ENCODE peak calls at places on chromosomes 1 and 21, in four cellular contexts. N is heart right ventricle, G is H1, Q is colonic mucosa. Y is an unnamed sample.

GRCh38 chr1:34985063-34985770 is at the start of gene TMEM35B:
- DNase-seq in N (peak; percentile 79), G (peak; percentile 81), Q (peak; percentile 78), Y (peak; percentile 57)

GRCh38 chr21:16913010-16913409 is 599.8 kb upstream of the CXADR start:
- DNase-seq in N (no peak), G (no peak), Q (no peak), Y (no peak)

GRCh38 chr1:94863919-94864318 is 43.8 kb downstream of the SLC44A3 start:
- DNase-seq in N (peak; percentile 39), G (no peak), Q (peak; percentile 29), Y (peak; percentile 63)

GRCh38 chr1:117327008-117327407 is 40.2 kb upstream of the MAN1A2 start:
- DNase-seq in N (no peak), G (no peak), Q (no peak), Y (no peak)

GRCh38 chr1:983736-984475 is 2.0 kb upstream of the PERM1 start:
- DNase-seq in N (peak; percentile 48), G (peak; percentile 92), Q (peak; percentile 52), Y (peak; percentile 58)

GRCh38 chr1:204287466-204287881 is 72.3 kb downstream of the PLEKHA6 start:
- DNase-seq in N (no peak), G (no peak), Q (no peak), Y (no peak)

GRCh38 chr1:110130989-110131388 is 18.7 kb downstream of the UBL4B start:
- DNase-seq in N (no peak), G (no peak), Q (no peak), Y (no peak)

GRCh38 chr1:160916666-160917065 is 31.7 kb upstream of the ITLN1 start:
- DNase-seq in N (no peak), G (no peak), Q (no peak), Y (no peak)

GRCh38 chr1:125087691-125088090 is 3902.9 kb downstream of the SRGAP2C start:
- DNase-seq in N (no peak), G (no peak), Q (no peak), Y (no peak)

GRCh38 chr21:33059319-33059894 is 10.5 kb upstream of the OLIG1 start:
- DNase-seq in N (no peak), G (no peak), Q (no peak), Y (no peak)

GRCh38 chr1:42379794-42380616 is 587 bp upstream of the RIMKLA start:
- DNase-seq in N (no peak), G (peak; percentile 83), Q (no peak), Y (no peak)

GRCh38 chr1:87093286-87093685 is 178.9 kb downstream of the HS2ST1 start:
- DNase-seq in N (no peak), G (no peak), Q (no peak), Y (no peak)

GRCh38 chr1:6251233-6251632 is 7.3 kb downstream of the HES3 start:
- DNase-seq in N (no peak), G (peak; percentile 43), Q (no peak), Y (no peak)

GRCh38 chr1:159000627-159001026 is 9.1 kb upstream of the IFI16 start:
- DNase-seq in N (peak; percentile 90), G (no peak), Q (peak; percentile 75), Y (peak; percentile 91)

GRCh38 chr1:78830321-78830720 is 176.2 kb downstream of the ADGRL4 start:
- DNase-seq in N (no peak), G (no peak), Q (no peak), Y (no peak)

GRCh38 chr1:67732750-67733151 is 47.8 kb downstream of the GADD45A start:
- DNase-seq in N (peak; percentile 62), G (peak; percentile 35), Q (no peak), Y (no peak)

GRCh38 chr1:228276361-228276831 is 68.6 kb downstream of the OBSCN start:
- DNase-seq in N (no peak), G (no peak), Q (no peak), Y (no peak)

GRCh38 chr1:3369437-3370076 is 84.9 kb upstream of the ARHGEF16 start:
- DNase-seq in N (peak; percentile 57), G (no peak), Q (no peak), Y (peak; percentile 59)

GRCh38 chr1:32032287-32032639 is 18.6 kb downstream of the KHDRBS1 start:
- DNase-seq in N (no peak), G (no peak), Q (no peak), Y (no peak)

GRCh38 chr21:45954271-45954670 is 27.3 kb upstream of the COL6A1 start:
- DNase-seq in N (no peak), G (no peak), Q (no peak), Y (peak; percentile 51)
- H3K4me1 ChIP-seq in N (peaks cover 39% of the 10 kb centered on the region), G (no peaks in the 10 kb centered on the region), Q (no peaks in the 10 kb centered on the region), Y (peaks cover 5% of the 10 kb centered on the region)

GRCh38 chr1:212485218-212485609 is 52.5 kb downstream of the NENF start:
- DNase-seq in N (no peak), G (no peak), Q (no peak), Y (no peak)

GRCh38 chr1:212486591-212486963 is 53.9 kb downstream of the NENF start:
- DNase-seq in N (no peak), G (no peak), Q (no peak), Y (no peak)

GRCh38 chr1:212487774-212488435 is 55.2 kb downstream of the NENF start:
- DNase-seq in N (no peak), G (no peak), Q (no peak), Y (peak; percentile 50)

GRCh38 chr1:212487286-212487685 is 54.6 kb downstream of the NENF start:
- DNase-seq in N (no peak), G (no peak), Q (no peak), Y (no peak)

GRCh38 chr1:212485895-212486590 is 53.3 kb downstream of the NENF start:
- DNase-seq in N (peak; percentile 27), G (no peak), Q (peak; percentile 56), Y (no peak)
- H3K4me1 ChIP-seq in N (peaks cover 35% of the 10 kb centered on the region), G (no peaks in the 10 kb centered on the region), Q (no peaks in the 10 kb centered on the region), Y (peaks cover 16% of the 10 kb centered on the region)

GRCh38 chr1:206695751-206696150 is 11.0 kb downstream of the MAPKAPK2 start:
- DNase-seq in N (no peak), G (no peak), Q (no peak), Y (no peak)

GRCh38 chr1:206693029-206693428 is 8.3 kb downstream of the MAPKAPK2 start:
- DNase-seq in N (peak; percentile 85), G (no peak), Q (no peak), Y (peak; percentile 82)

GRCh38 chr1:206693592-206693991 is 8.9 kb downstream of the MAPKAPK2 start:
- DNase-seq in N (peak; percentile 76), G (no peak), Q (no peak), Y (no peak)

GRCh38 chr1:206694551-206695124 is 9.9 kb downstream of the MAPKAPK2 start:
- DNase-seq in N (no peak), G (no peak), Q (no peak), Y (no peak)

DNA sequence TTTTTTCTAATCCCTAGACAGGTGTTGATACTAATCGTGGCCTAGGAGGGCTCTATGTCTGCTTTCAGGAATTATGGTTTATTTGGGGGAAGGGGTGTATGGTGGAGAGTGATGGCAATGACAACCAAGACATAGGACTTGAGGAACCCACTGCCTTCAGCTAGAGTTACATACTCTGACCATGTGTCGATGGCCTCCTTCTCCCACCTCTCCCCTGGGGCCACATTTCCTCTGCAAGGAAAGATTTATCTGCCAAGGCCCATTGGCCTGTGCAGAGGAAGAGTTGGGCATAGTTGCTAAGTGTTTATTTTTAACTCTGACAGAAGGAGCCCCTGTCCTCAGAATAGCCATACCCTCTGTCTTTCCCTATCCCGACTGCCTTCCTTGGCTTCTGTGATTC is 9.4 kb downstream of the MAPKAPK2 start:
- DNase-seq in N (no peak), G (no peak), Q (no peak), Y (no peak)
- H3K4me1 ChIP-seq in N (peaks cover 100% of the 10 kb centered on the region), G (peaks cover 16% of the 10 kb centered on the region), Q (peaks cover 3% of the 10 kb centered on the region), Y (peaks cover 12% of the 10 kb centered on the region)

GRCh38 chr1:229538945-229539344 is 19.6 kb downstream of the ABCB10 start:
- DNase-seq in N (no peak), G (no peak), Q (no peak), Y (no peak)

GRCh38 chr1:229536982-229537381 is 21.5 kb downstream of the ABCB10 start:
- DNase-seq in N (no peak), G (no peak), Q (no peak), Y (no peak)

GRCh38 chr1:229537894-229538293 is 20.6 kb downstream of the ABCB10 start:
- DNase-seq in N (no peak), G (no peak), Q (no peak), Y (no peak)

GRCh38 chr1:229531326-229531725 is 23.2 kb upstream of the NUP133 start:
- DNase-seq in N (no peak), G (no peak), Q (no peak), Y (no peak)

GRCh38 chr1:229535226-229535625 is 23.3 kb downstream of the ABCB10 start:
- DNase-seq in N (no peak), G (no peak), Q (no peak), Y (no peak)
- H3K4me1 ChIP-seq in N (no peaks in the 10 kb centered on the region), G (no peaks in the 10 kb centered on the region), Q (no peaks in the 10 kb centered on the region), Y (no peaks in the 10 kb centered on the region)

DNA sequence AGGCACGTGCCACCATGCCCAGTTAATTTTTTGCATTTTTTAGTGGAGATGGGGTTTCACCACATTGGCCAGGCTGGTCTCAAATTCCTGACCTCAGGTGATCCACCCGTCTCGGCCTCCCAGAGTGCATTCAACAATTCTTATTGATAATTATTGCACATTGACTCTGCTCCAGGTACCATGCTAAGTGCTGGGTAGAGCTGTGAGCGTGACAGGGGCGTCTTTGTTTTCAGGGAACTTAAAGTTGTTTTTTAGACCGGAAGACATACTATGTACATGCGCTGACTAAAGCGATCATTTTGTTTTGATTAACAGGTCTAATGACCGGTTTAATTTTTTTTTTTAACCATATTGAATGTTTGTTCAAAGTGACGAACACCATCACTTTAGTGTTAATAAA is 4.1 kb downstream of the CD247 start:
- DNase-seq in N (no peak), G (no peak), Q (no peak), Y (no peak)
- H3K4me1 ChIP-seq in N (no peaks in the 10 kb centered on the region), G (peaks cover 6% of the 10 kb centered on the region), Q (no peaks in the 10 kb centered on the region), Y (no peaks in the 10 kb centered on the region)

DNA sequence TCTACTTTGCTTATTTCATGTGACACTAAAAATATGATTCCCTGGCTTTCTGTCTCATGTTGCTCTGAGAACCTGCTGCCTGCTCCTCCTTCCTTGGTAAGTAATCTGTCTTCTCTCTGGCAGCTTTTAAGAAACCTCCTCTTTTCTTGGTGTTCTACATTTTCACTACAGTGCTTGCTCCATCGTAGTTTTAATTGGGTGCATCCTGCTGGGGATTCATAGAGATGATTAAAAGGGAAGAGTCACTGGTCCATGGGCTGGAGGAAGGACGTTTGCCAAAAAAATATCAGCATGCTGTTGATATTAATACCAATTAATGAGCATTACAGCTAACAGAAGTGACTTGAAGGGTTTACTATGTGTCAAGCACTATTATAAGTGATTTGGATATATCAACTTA is 471.9 kb downstream of the MATN1 start:
- DNase-seq in N (no peak), G (no peak), Q (no peak), Y (no peak)
- H3K4me1 ChIP-seq in N (no peaks in the 10 kb centered on the region), G (no peaks in the 10 kb centered on the region), Q (no peaks in the 10 kb centered on the region), Y (no peaks in the 10 kb centered on the region)

GRCh38 chr1:201406831-201407406 is 7.8 kb upstream of the LAD1 start:
- DNase-seq in N (no peak), G (no peak), Q (peak; percentile 86), Y (no peak)
- H3K4me1 ChIP-seq in N (peaks cover 3% of the 10 kb centered on the region), G (no peaks in the 10 kb centered on the region), Q (peaks cover 15% of the 10 kb centered on the region), Y (no peaks in the 10 kb centered on the region)

GRCh38 chr1:174974711-174975111 is 25.0 kb upstream of the CACYBP start:
- DNase-seq in N (peak; percentile 16), G (no peak), Q (no peak), Y (peak; percentile 23)

GRCh38 chr1:174968750-174969244 is 30.9 kb upstream of the CACYBP start:
- DNase-seq in N (no peak), G (no peak), Q (no peak), Y (no peak)

GRCh38 chr1:174969977-174970376 is 29.8 kb upstream of the CACYBP start:
- DNase-seq in N (no peak), G (no peak), Q (no peak), Y (no peak)

GRCh38 chr1:174971466-174971865 is 28.3 kb upstream of the CACYBP start:
- DNase-seq in N (no peak), G (no peak), Q (no peak), Y (no peak)

GRCh38 chr1:174971902-174972301 is 27.8 kb upstream of the CACYBP start:
- DNase-seq in N (no peak), G (no peak), Q (no peak), Y (no peak)
- H3K4me1 ChIP-seq in N (peaks cover 56% of the 10 kb centered on the region), G (no peaks in the 10 kb centered on the region), Q (no peaks in the 10 kb centered on the region), Y (peaks cover 11% of the 10 kb centered on the region)